ENCODE peak calls at places on chromosomes 16 and 17, in six cellular contexts. O is effector CD4-positive, alpha-beta T cell; B is BJ; Y is stimulated activated CD4-positive, alpha-beta T cell treated with anti-CD3 and anti-CD28 coated beads, Interleukin-12 subunit alpha, Interleukin-12 subunit beta, amount 100 ng/mL, for 4 hours; M is NCI-H2081; U is hippocampal formation. F is an unnamed sample.

GRCh38 chr16:89401641-89402445 is 88.5 kb downstream of the ANKRD11 start:
- DNase-seq in U (no peak), B (peak), O (no peak), M (no peak), Y (no peak), F (no peak)

GRCh38 chr16:11871193-11871592 is 19.9 kb upstream of the RSL1D1 start:
- DNase-seq in U (no peak), O (no peak), M (no peak), Y (no peak), B (no peak), F (no peak)

GRCh38 chr17:38606646-38607611 is 1.2 kb upstream of the SRCIN1 start:
- DNase-seq in Y (no peak), B (no peak), U (peak), M (no peak), O (no peak), F (no peak)

GRCh38 chr17:8746501-8747236 is 2.0 kb upstream of the CCDC42 start:
- DNase-seq in U (no peak), B (no peak), M (no peak), O (no peak), Y (no peak), F (no peak)

GRCh38 chr17:10105513-10106001 is 92.8 kb downstream of the GAS7 start:
- DNase-seq in M (no peak), B (peak), Y (no peak), O (no peak), U (no peak), F (no peak)

GRCh38 chr16:58814348-58814801 is 80.3 kb upstream of the GOT2 start:
- DNase-seq in B (peak), O (no peak), M (peak), Y (peak), U (peak), F (no peak)

GRCh38 chr17:3917391-3917931 is 1.2 kb upstream of the P2RX1 start:
- DNase-seq in U (no peak), M (no peak), O (no peak), Y (no peak), B (no peak), F (no peak)

GRCh38 chr17:55444471-55445441 is 23.1 kb upstream of the MMD start:
- DNase-seq in U (no peak), B (no peak), M (no peak), Y (no peak), O (no peak), F (no peak)

GRCh38 chr16:65388592-65388991 is 266.7 kb upstream of the CDH11 start:
- DNase-seq in Y (no peak), O (no peak), M (no peak), B (no peak), U (no peak), F (no peak)

GRCh38 chr17:72657467-72658317 is 434.8 kb downstream of the SLC39A11 start:
- DNase-seq in O (no peak), B (no peak), U (no peak), M (no peak), Y (no peak), F (no peak)

GRCh38 chr17:10316986-10317834 is 55.6 kb downstream of the MYH13 start:
- DNase-seq in U (no peak), M (no peak), Y (no peak), B (no peak), O (no peak), F (no peak)

GRCh38 chr17:12927541-12928425 is 90.0 kb downstream of the ELAC2 start:
- DNase-seq in U (no peak), M (no peak), O (no peak), B (no peak), Y (no peak), F (no peak)

GRCh38 chr17:49817993-49818392 is 29.5 kb downstream of the KAT7 start:
- DNase-seq in O (peak), U (no peak), Y (no peak), B (no peak), M (no peak), F (no peak)

GRCh38 chr16:83983491-83983890 is 15.4 kb downstream of the NECAB2 start:
- DNase-seq in M (no peak), Y (no peak), B (no peak), O (no peak), U (no peak), F (no peak)

GRCh38 chr17:67629963-67630320 is 87.8 kb upstream of the NOL11 start:
- DNase-seq in U (peak), M (no peak), O (no peak), Y (no peak), B (peak), F (peak)

GRCh38 chr16:29007865-29008593 is 23.2 kb downstream of the LAT start:
- DNase-seq in Y (peak), U (no peak), B (no peak), M (no peak), O (peak), F (no peak)

GRCh38 chr16:18931756-18932155 is 5.5 kb upstream of the SMG1 start:
- DNase-seq in O (no peak), Y (no peak), U (no peak), B (no peak), M (no peak), F (no peak)

GRCh38 chr16:54926166-54926838 is 4.4 kb upstream of the IRX5 start:
- DNase-seq in O (no peak), Y (no peak), M (no peak), B (no peak), U (no peak), F (no peak)

GRCh38 chr16:10941127-10941933 is 938 bp downstream of the DEXI start:
- DNase-seq in B (no peak), Y (no peak), M (no peak), O (no peak), U (no peak), F (no peak)

GRCh38 chr16:49587051-49587450 is 213.4 kb downstream of the C16orf78 start:
- DNase-seq in U (no peak), Y (no peak), O (no peak), B (no peak), M (no peak), F (no peak)

GRCh38 chr17:46035112-46035818 is 36.2 kb downstream of the STH start:
- DNase-seq in M (no peak), Y (no peak), U (no peak), B (no peak), O (no peak), F (no peak)

GRCh38 chr16:27951752-27952151 is 111.8 kb downstream of the GSG1L start:
- DNase-seq in Y (no peak), O (no peak), B (no peak), U (no peak), M (no peak), F (no peak)

GRCh38 chr16:66409156-66409555 is 17.9 kb upstream of the BEAN1 start:
- DNase-seq in O (no peak), M (no peak), B (no peak), U (no peak), Y (no peak), F (no peak)

GRCh38 chr17:81523139-81524062 is 4.8 kb upstream of the FSCN2 start:
- DNase-seq in M (peak), Y (no peak), O (no peak), U (no peak), B (no peak), F (no peak)

GRCh38 chr17:58427807-58428206 is 10.5 kb upstream of the RNF43 start:
- DNase-seq in O (no peak), U (no peak), B (no peak), Y (no peak), M (no peak), F (no peak)

GRCh38 chr17:22286337-22287041 is 594.2 kb downstream of the KCNJ18 start:
- DNase-seq in M (no peak), Y (no peak), U (no peak), O (no peak), B (no peak), F (no peak)

GRCh38 chr16:7644171-7644570 is 311.5 kb downstream of the RBFOX1 start:
- DNase-seq in Y (no peak), M (no peak), U (no peak), B (no peak), O (no peak), F (no peak)

GRCh38 chr16:28845173-28846079 is 722 bp downstream of the TUFM start:
- DNase-seq in B (no peak), U (no peak), O (no peak), M (no peak), Y (peak), F (peak)

GRCh38 chr17:29612404-29613370 is 10.0 kb downstream of the CORO6 start:
- DNase-seq in B (no peak), M (no peak), O (no peak), U (no peak), Y (no peak), F (no peak)

GRCh38 chr16:89918453-89919347 is at the start of gene MC1R:
- DNase-seq in B (no peak), Y (no peak), M (no peak), O (no peak), U (no peak), F (no peak)

GRCh38 chr17:36947922-36948716 is 635 bp upstream of the AATF start:
- DNase-seq in M (no peak), B (no peak), O (no peak), U (no peak), Y (no peak), F (peak)